ENCODE peak calls at places on chromosomes 6 and 20, in four cellular contexts. F, B, J and Z are unnamed samples.

GRCh38 chr6:4707011-4707410 is 69.2 kb upstream of the CDYL start:
- DNase-seq in F (no peak), B (no peak), J (no peak), Z (no peak)

GRCh38 chr6:39128832-39129231 is 13.8 kb upstream of the SAYSD1 start:
- DNase-seq in F (no peak), B (no peak), J (no peak), Z (no peak)

GRCh38 chr6:64713175-64713574 is 993.9 kb downstream of the EYS start:
- DNase-seq in F (no peak), B (no peak), J (no peak), Z (no peak)

GRCh38 chr20:22763257-22763906 is 179.0 kb upstream of the FOXA2 start:
- DNase-seq in F (no peak), B (no peak), J (no peak), Z (peak)

GRCh38 chr6:152188011-152188410 is 380.5 kb downstream of the ESR1 start:
- DNase-seq in F (no peak), B (no peak), J (no peak), Z (no peak)

GRCh38 chr6:31814677-31815024 is 432 bp downstream of the HSPA1L start:
- DNase-seq in F (peak), B (peak), J (peak), Z (peak)

GRCh38 chr6:15023448-15023847 is 222.4 kb upstream of the JARID2 start:
- DNase-seq in F (no peak), B (no peak), J (no peak), Z (no peak)

GRCh38 chr6:133512410-133513016 is 271.4 kb downstream of the EYA4 start:
- DNase-seq in F (peak), B (peak), J (peak), Z (peak)

GRCh38 chr20:38143238-38143645 is 21.8 kb downstream of the TGM2 start:
- DNase-seq in F (peak), B (no peak), J (no peak), Z (no peak)

GRCh38 chr20:11912013-11912663 is 5.6 kb upstream of the BTBD3 start:
- DNase-seq in F (peak), B (no peak), J (no peak), Z (no peak)

GRCh38 chr6:43509984-43510826 is at the start of gene LRRC73:
- DNase-seq in F (peak), B (peak), J (no peak), Z (peak)

GRCh38 chr6:134626589-134626988 is 308.7 kb upstream of the SGK1 start:
- DNase-seq in F (no peak), B (no peak), J (no peak), Z (no peak)

GRCh38 chr20:12173333-12173732 is 255.6 kb downstream of the BTBD3 start:
- DNase-seq in F (no peak), B (no peak), J (no peak), Z (no peak)

GRCh38 chr6:3310710-3311109 is 52.0 kb downstream of the PSMG4 start:
- DNase-seq in F (no peak), B (no peak), J (no peak), Z (no peak)

GRCh38 chr6:5085638-5086293 is 625 bp downstream of the PPP1R3G start:
- DNase-seq in F (no peak), B (peak), J (peak), Z (no peak)

GRCh38 chr20:60921021-60921622 is 330.9 kb upstream of the CDH4 start:
- DNase-seq in F (peak), B (no peak), J (peak), Z (no peak)

GRCh38 chr6:21507811-21508210 is 85.7 kb upstream of the SOX4 start:
- DNase-seq in F (peak), B (no peak), J (no peak), Z (peak)

GRCh38 chr6:97978855-97979271 is 695.8 kb upstream of the MMS22L start:
- DNase-seq in F (peak), B (peak), J (no peak), Z (peak)

GRCh38 chr20:57710841-57711240 is 1.0 kb upstream of the PMEPA1 start:
- DNase-seq in F (no peak), B (no peak), J (no peak), Z (no peak)

GRCh38 chr20:32893878-32894483 is 35.3 kb downstream of the EFCAB8 start:
- DNase-seq in F (peak), B (peak), J (no peak), Z (no peak)

GRCh38 chr20:56924976-56925695 is 296.0 kb downstream of the TFAP2C start:
- DNase-seq in F (no peak), B (peak), J (peak), Z (no peak)

GRCh38 chr20:52313335-52313963 is 121.9 kb upstream of the ZFP64 start:
- DNase-seq in F (peak), B (no peak), J (peak), Z (peak)

GRCh38 chr6:165060636-165061190 is 248.7 kb downstream of the C6orf118 start:
- DNase-seq in F (no peak), B (no peak), J (no peak), Z (no peak)

GRCh38 chr6:101578306-101578705 is 184.8 kb downstream of the GRIK2 start:
- DNase-seq in F (no peak), B (no peak), J (no peak), Z (no peak)

GRCh38 chr20:25320035-25320800 is 70.4 kb downstream of the ABHD12 start:
- DNase-seq in F (no peak), B (no peak), J (no peak), Z (no peak)

GRCh38 chr6:10414766-10415592 is at the start of gene TFAP2A:
- DNase-seq in F (no peak), B (peak), J (no peak), Z (no peak)

GRCh38 chr6:158290659-158291058 is 21.6 kb upstream of the TULP4 start:
- DNase-seq in F (no peak), B (no peak), J (no peak), Z (no peak)

GRCh38 chr20:17987988-17988387 is 19.2 kb downstream of the MGME1 start:
- DNase-seq in F (no peak), B (no peak), J (no peak), Z (no peak)

GRCh38 chr6:43957273-43957672 is 170.0 kb downstream of the MRPL14 start:
- DNase-seq in F (no peak), B (no peak), J (no peak), Z (no peak)

GRCh38 chr6:40720375-40720748 is 133.2 kb upstream of the LRFN2 start:
- DNase-seq in F (no peak), B (no peak), J (no peak), Z (no peak)

GRCh38 chr6:17212541-17213371 is 68.4 kb upstream of the RBM24 start:
- DNase-seq in F (no peak), B (no peak), J (no peak), Z (no peak)

GRCh38 chr6:5517781-5518180 is 256.5 kb downstream of the FARS2 start:
- DNase-seq in F (no peak), B (no peak), J (no peak), Z (no peak)

DNA sequence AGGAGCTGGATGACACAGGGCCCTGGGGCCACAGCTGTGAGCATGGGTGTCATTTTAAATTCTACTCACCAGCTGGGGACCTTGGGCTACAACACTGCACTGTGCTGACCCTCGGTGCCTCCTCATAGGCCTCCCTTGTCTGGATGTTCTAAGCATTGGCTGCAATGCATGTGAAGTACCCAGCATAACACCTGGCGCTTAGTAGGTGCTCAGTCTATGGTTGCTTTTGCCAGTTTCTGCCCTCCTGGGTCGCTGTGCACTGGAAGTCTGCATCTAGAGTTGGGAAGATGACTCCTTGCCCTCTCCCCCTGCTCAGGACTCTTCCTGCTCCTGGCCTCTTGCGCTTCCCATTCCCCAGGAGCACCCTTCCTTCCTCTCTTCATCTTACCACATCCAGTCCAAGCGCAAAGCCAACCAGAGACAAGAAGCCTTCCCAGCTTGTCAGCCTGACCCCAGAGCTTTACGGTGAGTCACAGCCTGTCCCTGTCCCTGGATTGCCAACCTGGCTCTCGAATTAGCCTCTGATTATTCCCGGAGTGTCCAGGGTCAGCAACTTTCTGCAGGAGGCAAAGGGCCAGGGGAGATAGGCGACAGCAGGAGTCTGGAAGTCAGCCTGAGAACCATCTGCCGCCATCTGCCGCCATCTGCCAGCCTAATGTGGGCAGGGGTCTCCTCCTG is 8.9 kb downstream of the SLC13A3 start:
- DNase-seq in F (no peak), B (no peak), J (no peak), Z (no peak)
- TF ChIP-seq YY1 in F (no peak), B (no peak), J (no peak), Z (no peak)

GRCh38 chr6:46525583-46525982 is 34.3 kb upstream of the RCAN2 start:
- DNase-seq in F (no peak), B (no peak), J (no peak), Z (no peak)

GRCh38 chr6:46526607-46527006 is 35.4 kb upstream of the RCAN2 start:
- DNase-seq in F (no peak), B (no peak), J (no peak), Z (no peak)

DNA sequence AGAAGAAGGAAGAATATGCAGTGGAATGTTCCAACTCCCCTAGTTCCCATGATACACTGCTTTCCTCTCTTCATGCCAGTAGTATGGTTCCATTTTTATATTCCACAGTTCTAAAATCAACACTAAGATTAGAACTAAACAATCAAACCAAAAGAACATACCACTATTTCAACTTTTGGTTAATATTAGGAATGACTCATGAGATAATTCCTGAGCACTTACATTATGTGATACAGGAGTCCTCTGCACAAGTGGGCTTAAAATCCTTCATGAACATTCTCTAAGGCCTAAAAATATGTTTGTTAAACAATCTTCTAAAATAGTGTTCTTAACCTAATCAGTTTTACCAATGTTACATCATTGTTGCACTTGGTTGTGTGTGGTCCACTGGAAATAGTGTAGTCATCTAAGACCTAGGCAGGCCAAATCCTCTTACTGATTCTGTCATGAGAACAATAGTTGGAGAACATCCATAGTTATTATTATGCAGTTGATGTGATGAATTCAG is 30.3 kb upstream of the RCAN2 start:
- DNase-seq in F (no peak), B (no peak), J (no peak), Z (no peak)
- H3K9ac ChIP-seq in F (no peak), B (no peak), J (no peak), Z (no peak)

GRCh38 chr6:70172252-70172651 is 130.6 kb downstream of the COL9A1 start:
- DNase-seq in F (no peak), B (no peak), J (no peak), Z (no peak)

GRCh38 chr6:70162972-70163371 is 139.9 kb downstream of the COL9A1 start:
- DNase-seq in F (no peak), B (no peak), J (no peak), Z (no peak)

GRCh38 chr6:70164556-70164955 is 138.3 kb downstream of the COL9A1 start:
- DNase-seq in F (peak), B (no peak), J (no peak), Z (no peak)

GRCh38 chr6:70163795-70164194 is 139.1 kb downstream of the COL9A1 start:
- DNase-seq in F (no peak), B (no peak), J (no peak), Z (no peak)

GRCh38 chr6:70166088-70166958 is 136.6 kb downstream of the COL9A1 start:
- DNase-seq in F (peak), B (peak), J (peak), Z (peak)
- TF ChIP-seq YY1 in F (no peak), B (no peak), J (no peak), Z (no peak)

DNA sequence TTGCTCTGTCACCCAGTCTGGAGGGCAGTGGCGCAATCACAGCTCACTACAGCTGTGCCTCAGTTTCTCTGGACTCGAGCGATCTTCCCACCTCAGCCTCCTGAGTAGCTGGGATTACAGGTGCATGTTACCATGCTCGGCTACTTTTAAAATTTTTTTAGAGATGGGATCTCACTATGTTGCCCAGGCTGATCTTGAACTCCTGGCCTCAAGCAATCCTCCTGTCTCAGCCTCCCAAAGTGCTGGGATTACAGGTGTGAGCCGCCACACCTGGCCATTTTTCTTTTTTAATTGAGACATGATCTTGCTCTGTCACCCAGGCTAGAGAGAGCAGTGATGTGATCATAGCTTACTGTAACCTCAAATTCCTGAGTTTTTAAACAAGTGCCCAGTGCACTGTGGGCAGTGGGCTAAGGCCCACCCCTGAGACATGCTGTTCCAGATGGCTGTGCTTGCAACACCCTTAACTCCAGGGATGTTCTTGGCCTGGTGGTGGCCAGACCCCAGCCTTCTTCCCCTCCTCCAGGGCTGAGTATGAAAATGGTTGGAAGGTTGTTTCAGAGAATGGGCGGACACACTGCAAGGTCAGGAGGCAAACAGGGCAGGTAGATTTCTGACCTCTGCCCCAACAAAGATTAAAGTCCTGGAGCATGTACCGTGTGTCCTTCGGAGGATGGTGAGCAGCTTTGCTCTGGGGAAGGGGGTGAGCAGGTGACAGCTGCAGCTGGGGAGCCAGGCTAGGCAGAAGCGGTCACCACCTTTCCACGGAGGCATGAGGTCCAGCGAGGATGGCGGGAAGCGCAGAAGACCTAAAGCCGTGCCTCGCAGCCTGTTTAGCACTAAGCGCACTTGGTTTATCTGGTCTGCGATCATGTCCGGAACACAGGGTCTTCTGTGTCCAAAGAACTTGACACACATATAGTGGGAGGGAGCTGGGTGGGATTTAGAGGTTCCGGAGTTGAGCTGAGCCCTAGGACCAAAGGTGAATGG is 1.4 kb upstream of the FAM83C start:
- DNase-seq in F (no peak), B (no peak), J (no peak), Z (no peak)
- H3K9ac ChIP-seq in F (no peak), B (no peak), J (no peak), Z (no peak)